ENCODE peak calls at places on chromosomes 5 and 9, in eight cellular contexts. B is kidney glomerular epithelial cell, X is KBM-7, K is amniotic stem cell, I is AG04449, L is SK-N-DZ, M is dorsolateral prefrontal cortex, J is cardiac fibroblast. P is an unnamed sample.

GRCh38 chr5:163498886-163499285 is 6.5 kb upstream of the MAT2B start:
- DNase-seq in B (peak), X (no peak), K (peak), I (no peak), L (no peak), M (no peak), J (peak), P (no peak)

GRCh38 chr5:39249560-39250274 is 30.4 kb upstream of the FYB1 start:
- DNase-seq in B (no peak), X (peak), K (no peak), I (no peak), L (no peak), M (no peak), J (no peak), P (no peak)

GRCh38 chr5:175548899-175549311 is 70.5 kb downstream of the SFXN1 start:
- DNase-seq in B (no peak), X (no peak), K (no peak), I (no peak), L (no peak), M (no peak), J (no peak), P (no peak)

GRCh38 chr5:137960141-137960540 is 70.9 kb downstream of the PKD2L2 start:
- DNase-seq in B (no peak), X (no peak), K (no peak), I (no peak), L (no peak), M (no peak), J (peak), P (no peak)

GRCh38 chr5:14557840-14558239 is 23.8 kb upstream of the OTULINL start:
- DNase-seq in B (no peak), X (peak), K (no peak), I (no peak), L (no peak), M (no peak), J (peak), P (no peak)

GRCh38 chr9:72834994-72835393 is 117.9 kb downstream of the ALDH1A1 start:
- DNase-seq in B (no peak), X (no peak), K (no peak), I (no peak), L (no peak), M (no peak), J (no peak), P (no peak)

GRCh38 chr9:33159058-33159759 is 7.9 kb downstream of the B4GALT1 start:
- DNase-seq in B (no peak), X (peak), K (no peak), I (no peak), L (no peak), M (no peak), J (peak), P (no peak)

GRCh38 chr5:111853748-111854147 is 96.8 kb upstream of the NREP start:
- DNase-seq in B (no peak), X (peak), K (no peak), I (no peak), L (no peak), M (no peak), J (peak), P (peak)

GRCh38 chr5:11126844-11127243 is 365.8 kb upstream of the DAP start:
- DNase-seq in B (no peak), X (no peak), K (no peak), I (no peak), L (no peak), M (no peak), J (no peak), P (no peak)

GRCh38 chr5:154403234-154403633 is 42.6 kb upstream of the SAP30L start:
- DNase-seq in B (no peak), X (no peak), K (no peak), I (no peak), L (no peak), M (no peak), J (no peak), P (no peak)

GRCh38 chr9:119289740-119290139 is 79.5 kb downstream of the BRINP1 start:
- DNase-seq in B (peak), X (peak), K (peak), I (no peak), L (peak), M (no peak), J (peak), P (no peak)

GRCh38 chr9:126149661-126150060 is 177.0 kb upstream of the MVB12B start:
- DNase-seq in B (no peak), X (no peak), K (no peak), I (no peak), L (no peak), M (no peak), J (no peak), P (no peak)

GRCh38 chr5:88836195-88836838 is 46.7 kb downstream of the MEF2C start:
- DNase-seq in B (peak), X (no peak), K (no peak), I (no peak), L (no peak), M (no peak), J (peak), P (no peak)

GRCh38 chr9:117929873-117930272 is 225.7 kb downstream of the TLR4 start:
- DNase-seq in B (no peak), X (no peak), K (no peak), I (no peak), L (no peak), M (no peak), J (no peak), P (no peak)

GRCh38 chr9:89807101-89807395 is 202.2 kb downstream of the GADD45G start:
- DNase-seq in B (no peak), X (no peak), K (no peak), I (no peak), L (no peak), M (no peak), J (no peak), P (no peak)

GRCh38 chr9:98854206-98854756 is 46.8 kb downstream of the GALNT12 start:
- DNase-seq in B (no peak), X (no peak), K (peak), I (peak), L (no peak), M (no peak), J (peak), P (no peak)

GRCh38 chr5:51573835-51574234 is 190.6 kb downstream of the ISL1 start:
- DNase-seq in B (no peak), X (no peak), K (no peak), I (no peak), L (no peak), M (no peak), J (no peak), P (no peak)

GRCh38 chr5:112848116-112848811 is 12.8 kb upstream of the SRP19 start:
- DNase-seq in B (peak), X (peak), K (peak), I (peak), L (peak), M (no peak), J (peak), P (peak)

GRCh38 chr5:138258704-138259285 is 15.6 kb downstream of the GFRA3 start:
- DNase-seq in B (no peak), X (no peak), K (no peak), I (no peak), L (no peak), M (no peak), J (no peak), P (no peak)

GRCh38 chr5:91182763-91183162 is 200.4 kb downstream of the ARRDC3 start:
- DNase-seq in B (no peak), X (peak), K (no peak), I (no peak), L (no peak), M (no peak), J (peak), P (no peak)

GRCh38 chr9:82934949-82935348 is 128.0 kb downstream of the RASEF start:
- DNase-seq in B (peak), X (no peak), K (no peak), I (peak), L (no peak), M (no peak), J (peak), P (peak)

GRCh38 chr5:27316283-27316675 is 277.9 kb upstream of the CDH9 start:
- DNase-seq in B (peak), X (no peak), K (peak), I (peak), L (no peak), M (no peak), J (peak), P (peak)

GRCh38 chr9:134655591-134656333 is 14.2 kb downstream of the COL5A1 start:
- DNase-seq in B (no peak), X (no peak), K (no peak), I (no peak), L (no peak), M (no peak), J (no peak), P (no peak)

GRCh38 chr5:7856855-7857254 is 5.9 kb upstream of the CFAP90 start:
- DNase-seq in B (peak), X (peak), K (no peak), I (no peak), L (peak), M (no peak), J (peak), P (no peak)

GRCh38 chr9:129166962-129167557 is 11.0 kb downstream of the IER5L start:
- DNase-seq in B (peak), X (peak), K (peak), I (no peak), L (no peak), M (no peak), J (peak), P (no peak)

GRCh38 chr5:97534166-97534565 is 351.1 kb upstream of the RIOK2 start:
- DNase-seq in B (peak), X (peak), K (peak), I (peak), L (peak), M (no peak), J (peak), P (peak)

GRCh38 chr5:126695081-126695480 is 81.9 kb upstream of the LMNB1 start:
- DNase-seq in B (no peak), X (no peak), K (no peak), I (no peak), L (no peak), M (no peak), J (no peak), P (no peak)

GRCh38 chr9:12862596-12862995 is 87.8 kb downstream of the LURAP1L start:
- DNase-seq in B (no peak), X (no peak), K (no peak), I (no peak), L (no peak), M (no peak), J (no peak), P (no peak)

GRCh38 chr9:72592501-72593403 is 71.3 kb downstream of the TMC1 start:
- DNase-seq in B (peak), X (peak), K (no peak), I (no peak), L (peak), M (no peak), J (peak), P (peak)

P was measured in HFF-Myc.